ENCODE peak calls at places on chromosomes 6 and 20, in eight cellular contexts. N is amygdala; L is spleen; D is stimulated activated CD4-positive, alpha-beta T cell treated with anti-CD3 and anti-CD28 coated beads, TNF-alpha, amount 100 ng/mL, for 48 hours; C is sciatic nerve; B is kidney tubule cell; G is activated T-helper 1 cell treated with anti-CD3 and anti-CD28 coated beads, Interleukin-12 subunit alpha, Interleukin-12 subunit beta, Interleukin-2, Interleukin-4 antibody, amounts not matched to agents 30 ng/mL and 10 ng/mL and 1 ng/mL, durations not matched to agents 14 hours and 24 hours and 36 hours; Z is iPS DF 6.9. K is an unnamed sample.

GRCh38 chr20:23050847-23051627 is 1.6 kb upstream of the THBD start:
- DNase-seq in B (peak; percentile 93), G (no peak), N (no peak), C (peak; percentile 85), L (peak; percentile 91), D (peak; percentile 17), Z (peak; percentile 87), K (no peak)

GRCh38 chr20:58213112-58213511 is 15.3 kb downstream of the ANKRD60 start:
- DNase-seq in D (no peak), Z (no peak), B (no peak), N (peak; percentile 59), L (peak; percentile 35), C (no peak), G (no peak), K (no peak)

GRCh38 chr6:167287513-167288048 is 3.5 kb upstream of the UNC93A start:
- DNase-seq in B (no peak), L (no peak), G (no peak), Z (no peak), D (no peak), C (no peak), N (no peak), K (no peak)

GRCh38 chr20:63128367-63128766 is 87.6 kb downstream of the YTHDF1 start:
- DNase-seq in Z (no peak), C (peak; percentile 47), B (no peak), G (no peak), D (no peak), L (peak; percentile 56), N (no peak), K (no peak)

GRCh38 chr20:48767269-48767960 is 60.4 kb downstream of the PREX1 start:
- DNase-seq in Z (no peak), D (no peak), C (no peak), L (no peak), G (no peak), N (no peak), B (no peak), K (no peak)

GRCh38 chr6:125153541-125154183 is at the start of gene TPD52L1:
- DNase-seq in C (peak; percentile 86), B (peak; percentile 86), Z (peak; percentile 54), L (peak; percentile 91), G (peak; percentile 31), D (peak; percentile 38), N (peak; percentile 58), K (peak; percentile 58)

GRCh38 chr20:208937-209566 is 18.0 kb upstream of the DEFB129 start:
- DNase-seq in C (no peak), D (peak; percentile 1), B (peak; percentile 66), G (peak; percentile 8), N (no peak), Z (peak; percentile 5), L (no peak), K (peak; percentile 5)

GRCh38 chr6:133705071-133705470 is 183.8 kb upstream of the TCF21 start:
- DNase-seq in N (no peak), L (no peak), G (no peak), C (no peak), D (no peak), B (no peak), Z (no peak), K (no peak)

GRCh38 chr20:10249048-10249770 is 30.6 kb downstream of the SNAP25 start:
- DNase-seq in N (no peak), C (no peak), Z (no peak), G (no peak), L (no peak), D (no peak), B (peak; percentile 15), K (no peak)

GRCh38 chr6:53257533-53257932 is 91.2 kb downstream of the ELOVL5 start:
- DNase-seq in L (no peak), D (no peak), Z (no peak), N (no peak), C (no peak), G (no peak), B (no peak), K (no peak)

GRCh38 chr6:126071000-126071647 is 84.8 kb downstream of the TRMT11 start:
- DNase-seq in B (no peak), N (no peak), G (no peak), D (no peak), C (no peak), Z (no peak), L (no peak), K (no peak)

K was measured in GM18507.